ENCODE peak calls at places on chromosomes 4 and X, in five cellular contexts. X is mucosa of gallbladder; A is omental fat pad; E is activated CD4-positive, alpha-beta T cell treated with anti-CD3 and anti-CD28 coated beads, Interleukin-2, amount 50 U/mL, for 1 hour; W is ACHN. K is an unnamed sample.

GRCh38 chr4:128823025-128823661 is 13.6 kb downstream of the JADE1 start:
- DNase-seq in X (no peak), A (no peak), E (no peak), W (no peak), K (no peak)

GRCh38 chr4:98712607-98713006 is 54.2 kb upstream of the TSPAN5 start:
- DNase-seq in X (no peak), A (no peak), E (no peak), W (no peak), K (no peak)

GRCh38 chrX:153190384-153190783 is 11.3 kb downstream of the MAGEA1 start:
- DNase-seq in X (no peak), A (no peak), E (no peak), W (peak; percentile 10), K (no peak)

GRCh38 chr4:118974758-118975157 is 86.1 kb downstream of the SYNPO2 start:
- DNase-seq in X (no peak), A (no peak), E (no peak), W (no peak), K (no peak)

GRCh38 chr4:169594560-169595195 is 17.7 kb downstream of the NEK1 start:
- DNase-seq in X (no peak), A (no peak), E (no peak), W (no peak), K (no peak)

GRCh38 chr4:89491731-89492235 is 184.2 kb upstream of the GPRIN3 start:
- DNase-seq in X (no peak), A (no peak), E (no peak), W (no peak), K (no peak)

GRCh38 chrX:43741843-43742573 is 85.9 kb downstream of the MAOA start:
- DNase-seq in X (no peak), A (no peak), E (no peak), W (no peak), K (no peak)

GRCh38 chr4:86759298-86759697 is 89.9 kb downstream of the SLC10A6 start:
- DNase-seq in X (no peak), A (no peak), E (no peak), W (no peak), K (no peak)

GRCh38 chrX:104987063-104987462 is 233.4 kb downstream of the TEX13A start:
- DNase-seq in X (no peak), A (no peak), E (no peak), W (peak; percentile 50), K (no peak)

GRCh38 chrX:154321624-154322023 is 26.0 kb downstream of the TKTL1 start:
- DNase-seq in X (no peak), A (no peak), E (no peak), W (peak; percentile 8), K (no peak)

GRCh38 chr4:148126825-148127224 is 315.4 kb downstream of the NR3C2 start:
- DNase-seq in X (no peak), A (no peak), E (no peak), W (no peak), K (no peak)

GRCh38 chr4:10898072-10898471 is 213.5 kb upstream of the CLNK start:
- DNase-seq in X (no peak), A (no peak), E (no peak), W (no peak), K (no peak)

GRCh38 chr4:53240573-53240972 is 125.3 kb downstream of the SCFD2 start:
- DNase-seq in X (no peak), A (no peak), E (no peak), W (no peak), K (no peak)

GRCh38 chr4:21097026-21097425 is 396.8 kb downstream of the PACRGL start:
- DNase-seq in X (no peak), A (no peak), E (no peak), W (no peak), K (no peak)

K was measured in CD4-positive, CD25-positive, alpha-beta regulatory T cell.